ENCODE peak calls at places on chromosome 10, in seven cellular contexts. T is GM12865, F is RWPE1, D is fibroblast of lung, B is prostate gland, E is Calu3, W is A549. K is an unnamed sample.

GRCh38 chr10:19730071-19730470 is 86.2 kb upstream of the PLXDC2 start:
- DNase-seq in D (peak; percentile 83), B (no peak), W (no peak), E (no peak), T (no peak), F (no peak), K (no peak)

GRCh38 chr10:132374176-132374575 is 22.8 kb upstream of the PWWP2B start:
- DNase-seq in F (no peak), B (no peak), D (no peak), W (no peak), T (no peak), E (no peak), K (no peak)

GRCh38 chr10:88232029-88232895 is 350.9 kb downstream of the RNLS start:
- DNase-seq in D (peak; percentile 80), T (no peak), W (no peak), E (no peak), F (no peak), B (no peak), K (no peak)

GRCh38 chr10:35396560-35397434 is 60.5 kb downstream of the CCNY start:
- DNase-seq in B (no peak), D (no peak), W (no peak), E (no peak), T (no peak), F (no peak), K (no peak)

GRCh38 chr10:69043931-69044531 is 43.9 kb upstream of the SRGN start:
- DNase-seq in D (no peak), E (no peak), T (peak; percentile 88), B (no peak), F (no peak), W (no peak), K (no peak)

GRCh38 chr10:21552638-21553037 is 18.6 kb downstream of the MLLT10 start:
- DNase-seq in W (no peak), B (no peak), T (no peak), F (no peak), E (no peak), D (no peak), K (no peak)

GRCh38 chr10:3749011-3749410 is 36.0 kb downstream of the KLF6 start:
- DNase-seq in E (no peak), T (no peak), D (no peak), F (no peak), B (no peak), W (no peak), K (no peak)

GRCh38 chr10:48722153-48722861 is 37.6 kb downstream of the WDFY4 start:
- DNase-seq in W (no peak), F (no peak), T (no peak), B (no peak), E (no peak), D (no peak), K (no peak)

DNA sequence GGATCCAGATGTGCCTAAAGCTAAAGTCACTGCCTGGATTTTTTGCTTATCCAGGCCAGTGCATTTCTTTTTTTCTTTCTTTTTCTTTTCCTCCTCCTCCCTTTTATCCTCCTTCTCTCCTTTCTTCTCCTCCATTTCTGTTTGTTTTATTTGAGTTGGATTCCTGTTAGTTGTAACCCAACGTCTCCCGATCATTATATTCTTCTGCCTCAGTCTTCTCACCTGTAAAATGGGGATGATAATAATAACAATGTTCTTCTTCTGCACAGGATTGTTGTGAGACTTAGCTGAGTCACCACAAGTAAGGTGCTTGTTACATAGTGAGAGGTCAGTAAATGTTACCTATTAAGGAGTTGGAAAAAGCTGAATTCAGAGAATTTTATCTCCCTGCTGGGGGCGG is 13.7 kb upstream of the FFAR4 start:
- DNase-seq in T (no peak), F (no peak), D (no peak), W (no peak), B (no peak), E (no peak), K (no peak)
- TF ChIP-seq CTCF in T (no peak), F (no peak), D (no peak), W (no peak), B (no peak), E (no peak), K (no peak)

GRCh38 chr10:84160663-84161362 is 12.8 kb upstream of the GPR15LG start:
- DNase-seq in F (no peak), T (no peak), E (no peak), D (no peak), B (no peak), W (no peak), K (no peak)
- TF ChIP-seq CTCF in F (no peak), T (no peak), E (no peak), D (no peak), B (no peak), W (no peak), K (no peak)

GRCh38 chr10:82377608-82378007 is 502.6 kb downstream of the NRG3 start:
- DNase-seq in F (no peak), B (no peak), T (peak; percentile 5), D (peak; percentile 13), E (peak; percentile 21), W (peak; percentile 14), K (peak; percentile 19)
- TF ChIP-seq CTCF in F (no peak), B (peak; percentile 34), T (no peak), D (no peak), E (no peak), W (no peak), K (peak; percentile 40)

GRCh38 chr10:60846173-60846572 is 67.9 kb downstream of the CDK1 start:
- DNase-seq in T (no peak), D (peak; percentile 56), F (no peak), B (no peak), E (peak; percentile 27), W (peak; percentile 5), K (no peak)
- TF ChIP-seq CTCF in T (no peak), D (no peak), F (no peak), B (no peak), E (no peak), W (no peak), K (no peak)

GRCh38 chr10:53997953-53998352 is 803.1 kb downstream of the PCDH15 start:
- DNase-seq in F (peak; percentile 4), W (no peak), T (no peak), B (no peak), E (no peak), D (peak; percentile 18), K (peak; percentile 11)
- TF ChIP-seq CTCF in F (peak; percentile 30), W (no peak), T (no peak), B (peak; percentile 15), E (peak; percentile 29), D (no peak), K (peak; percentile 20)

DNA sequence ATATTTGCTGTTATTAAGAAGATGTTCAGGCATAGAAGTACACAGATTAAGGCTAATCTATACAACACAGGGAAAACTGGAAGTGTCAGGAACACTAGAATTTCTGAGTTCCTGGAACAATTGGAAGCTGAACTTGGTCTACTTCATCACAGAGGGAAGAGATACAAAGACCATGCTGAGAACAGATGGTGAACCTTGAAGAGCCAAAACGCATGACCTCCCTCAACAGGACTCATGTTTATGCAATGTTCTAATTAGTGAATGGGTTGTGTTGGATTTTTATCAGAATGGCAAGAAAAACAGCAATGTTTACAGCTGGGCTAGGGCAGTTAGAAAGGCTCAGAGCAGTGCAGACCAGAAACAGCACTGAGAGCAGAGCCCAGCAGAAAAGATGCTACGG is 94.9 kb downstream of the SFMBT2 start:
- DNase-seq in D (no peak), B (no peak), W (no peak), T (no peak), E (no peak), F (no peak), K (no peak)
- TF ChIP-seq CTCF in D (no peak), B (no peak), W (no peak), T (no peak), E (no peak), F (no peak), K (no peak)

DNA sequence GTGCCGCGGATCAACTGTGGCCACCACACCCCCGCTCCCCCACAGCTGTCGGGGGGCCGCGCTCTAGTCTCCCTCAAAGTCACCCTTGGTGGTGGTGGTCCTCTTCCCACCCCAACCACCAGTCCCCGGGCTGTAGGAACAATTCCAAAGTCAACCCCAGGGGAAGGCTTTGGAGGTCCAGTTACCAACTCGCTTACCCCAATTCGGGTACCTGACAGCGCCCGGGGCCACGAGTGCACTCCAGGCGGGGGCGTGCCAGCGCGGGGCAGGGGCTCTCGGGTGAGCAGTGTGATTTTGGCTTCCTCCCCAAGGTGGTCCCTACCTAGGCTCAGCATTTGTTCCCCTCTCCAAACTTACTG is 584 bp upstream of the ZMIZ1 start:
- DNase-seq in T (peak; percentile 29), W (no peak), D (no peak), F (no peak), E (peak; percentile 47), B (no peak), K (peak; percentile 55)
- TF ChIP-seq CTCF in T (no peak), W (no peak), D (peak; percentile 2), F (no peak), E (peak; percentile 15), B (no peak), K (no peak)

GRCh38 chr10:74981831-74982633 is 129.4 kb upstream of the SAMD8 start:
- DNase-seq in D (no peak), W (no peak), B (no peak), T (peak; percentile 30), E (no peak), F (no peak), K (no peak)
- TF ChIP-seq CTCF in D (no peak), W (no peak), B (no peak), T (peak; percentile 5), E (no peak), F (no peak), K (no peak)

K was measured in NB4.